ENCODE peak calls at places on chromosomes 12 and 14, in eight cellular contexts. O is ovary; H is stimulated activated CD4-positive, alpha-beta T cell treated with anti-CD3 and anti-CD28 coated beads, TNF-alpha, amount 100 ng/mL, for 1 hour; G is amniotic stem cell; X is NCI-H1092 treated with DMSO at 0.1 percent for 48 hours; W is substantia nigra; K is GM12864; I is AG08395. E is an unnamed sample.

GRCh38 chr12:121781751-121782615 is 11.5 kb downstream of the RHOF start:
- DNase-seq in O (no peak), H (no peak), G (no peak), X (no peak), W (no peak), K (no peak), I (no peak), E (no peak)

GRCh38 chr14:51004352-51004800 is 60.1 kb upstream of the PYGL start:
- DNase-seq in O (no peak), H (no peak), G (no peak), X (no peak), W (no peak), K (no peak), I (peak), E (no peak)

GRCh38 chr14:56181666-56182065 is 63.5 kb downstream of the PELI2 start:
- DNase-seq in O (no peak), H (no peak), G (no peak), X (peak), W (no peak), K (no peak), I (no peak), E (no peak)

GRCh38 chr12:108807476-108807875 is 49.9 kb downstream of the SSH1 start:
- DNase-seq in O (no peak), H (no peak), G (no peak), X (no peak), W (no peak), K (no peak), I (no peak), E (no peak)

GRCh38 chr12:103821773-103822172 is 19.3 kb downstream of the NT5DC3 start:
- DNase-seq in O (no peak), H (no peak), G (no peak), X (no peak), W (no peak), K (no peak), I (peak), E (no peak)

GRCh38 chr14:105856676-105857222 is 330.4 kb downstream of the TMEM121 start:
- DNase-seq in O (peak), H (no peak), G (no peak), X (no peak), W (no peak), K (no peak), I (no peak), E (no peak)

GRCh38 chr14:58882577-58883018 is 244.8 kb downstream of the DACT1 start:
- DNase-seq in O (no peak), H (no peak), G (no peak), X (peak), W (no peak), K (no peak), I (peak), E (peak)

GRCh38 chr12:90126125-90126524 is 417.5 kb upstream of the ATP2B1 start:
- DNase-seq in O (no peak), H (no peak), G (no peak), X (no peak), W (no peak), K (no peak), I (no peak), E (no peak)

GRCh38 chr12:92493816-92494215 is 209.0 kb upstream of the PLEKHG7 start:
- DNase-seq in O (no peak), H (no peak), G (no peak), X (no peak), W (no peak), K (peak), I (no peak), E (no peak)

GRCh38 chr12:53981652-53982565 is 3.0 kb upstream of the HOXC10 start:
- DNase-seq in O (no peak), H (no peak), G (no peak), X (no peak), W (no peak), K (no peak), I (no peak), E (no peak)

GRCh38 chr14:37139710-37140109 is 32.7 kb downstream of the SLC25A21 start:
- DNase-seq in O (no peak), H (no peak), G (no peak), X (no peak), W (no peak), K (no peak), I (no peak), E (no peak)

GRCh38 chr14:74508844-74509428 is 15.4 kb downstream of the ISCA2 start:
- DNase-seq in O (no peak), H (no peak), G (no peak), X (no peak), W (no peak), K (no peak), I (no peak), E (no peak)

GRCh38 chr14:91225025-91225424 is 19.5 kb downstream of the GPR68 start:
- DNase-seq in O (no peak), H (no peak), G (no peak), X (peak), W (no peak), K (no peak), I (no peak), E (no peak)

GRCh38 chr12:34625116-34625515 is 602.8 kb downstream of the ALG10 start:
- DNase-seq in O (no peak), H (no peak), G (no peak), X (no peak), W (no peak), K (no peak), I (no peak), E (no peak)

GRCh38 chr12:100593490-100593889 is 20.0 kb downstream of the GAS2L3 start:
- DNase-seq in O (no peak), H (no peak), G (no peak), X (no peak), W (no peak), K (no peak), I (peak), E (no peak)

GRCh38 chr14:35435177-35435576 is 30.6 kb upstream of the NFKBIA start:
- DNase-seq in O (no peak), H (no peak), G (no peak), X (no peak), W (no peak), K (no peak), I (no peak), E (no peak)

GRCh38 chr12:108515916-108516315 is 839 bp downstream of the FICD start:
- DNase-seq in O (no peak), H (no peak), G (no peak), X (no peak), W (no peak), K (no peak), I (no peak), E (no peak)

GRCh38 chr12:10082057-10082874 is 16.5 kb downstream of the CLEC1A start:
- DNase-seq in O (no peak), H (no peak), G (no peak), X (no peak), W (no peak), K (no peak), I (no peak), E (no peak)

GRCh38 chr12:79183003-79183402 is 318.4 kb downstream of the SYT1 start:
- DNase-seq in O (no peak), H (no peak), G (no peak), X (no peak), W (no peak), K (no peak), I (no peak), E (no peak)